ENCODE peak calls at places on chromosomes 11 and 22, in four cellular contexts. F, A, M and D are unnamed samples.
A peak's percentile ranks its signal among the peaks of the same experiment; 100 is the strongest.

GRCh38 chr11:12390687-12391110 is 13.3 kb downstream of the PARVA start:
- DNase-seq in A (no peak), M (peak; percentile 45), F (no peak), D (peak; percentile 39)

GRCh38 chr11:93740802-93741093 is 547 bp downstream of the TAF1D start:
- DNase-seq in F (peak; percentile 34), M (peak; percentile 31), A (peak; percentile 65), D (peak; percentile 70)

GRCh38 chr22:37906364-37907008 is 389 bp downstream of the MICALL1 start:
- DNase-seq in A (no peak), M (no peak), F (no peak), D (no peak)

GRCh38 chr22:29340566-29340965 is 25.1 kb upstream of the RASL10A start:
- DNase-seq in F (no peak), A (no peak), M (no peak), D (no peak)

GRCh38 chr11:127564803-127565202 is 564.2 kb upstream of the KIRREL3 start:
- DNase-seq in M (peak; percentile 83), A (peak; percentile 45), F (no peak), D (no peak)

GRCh38 chr11:73787051-73787642 is 527 bp upstream of the MRPL48 start:
- DNase-seq in A (no peak), F (no peak), M (no peak), D (no peak)

GRCh38 chr11:124736738-124737137 is 3.0 kb upstream of the NRGN start:
- DNase-seq in F (no peak), M (no peak), A (no peak), D (no peak)

GRCh38 chr11:82720267-82720666 is 13.4 kb downstream of the FAM181B start:
- DNase-seq in A (no peak), F (no peak), M (no peak), D (no peak)

GRCh38 chr11:84857746-84858145 is 769.4 kb downstream of the DLG2 start:
- DNase-seq in M (no peak), F (no peak), A (no peak), D (no peak)

GRCh38 chr11:1301220-1302000 is 8.0 kb downstream of the TOLLIP start:
- DNase-seq in M (no peak), F (no peak), A (peak; percentile 30), D (peak; percentile 40)

GRCh38 chr11:133801356-133801755 is 44.0 kb downstream of the SPATA19 start:
- DNase-seq in F (no peak), A (no peak), M (no peak), D (no peak)

GRCh38 chr11:31240340-31240904 is 129.1 kb downstream of the DCDC1 start:
- DNase-seq in A (peak; percentile 65), F (no peak), M (peak; percentile 16), D (no peak)

GRCh38 chr11:71251159-71251721 is 1.1 kb downstream of the SHANK2 start:
- DNase-seq in M (no peak), F (no peak), A (no peak), D (peak; percentile 91)

GRCh38 chr22:26016916-26017315 is 152.3 kb upstream of the SEZ6L start:
- DNase-seq in A (no peak), M (no peak), F (no peak), D (no peak)

GRCh38 chr11:128862913-128863660 is 4.0 kb downstream of the KCNJ1 start:
- DNase-seq in F (peak; percentile 51), M (peak; percentile 61), A (no peak), D (no peak)

GRCh38 chr11:65316311-65316978 is 1.8 kb downstream of the CDC42EP2 start:
- DNase-seq in A (peak; percentile 60), F (peak; percentile 97), M (peak; percentile 83), D (peak; percentile 41)

GRCh38 chr11:126548576-126549272 is 193.2 kb downstream of the ST3GAL4 start:
- DNase-seq in A (no peak), F (no peak), M (no peak), D (no peak)

GRCh38 chr11:119107538-119108150 is 500 bp downstream of the C2CD2L start:
- DNase-seq in A (peak; percentile 66), F (no peak), M (no peak), D (peak; percentile 75)

GRCh38 chr22:32080904-32081303 is 37.8 kb downstream of the SLC5A1 start:
- DNase-seq in M (peak; percentile 27), F (peak; percentile 22), A (peak; percentile 77), D (no peak)

GRCh38 chr22:44396727-44397722 is 84.3 kb upstream of the SHISAL1 start:
- DNase-seq in M (no peak), A (no peak), F (no peak), D (no peak)

GRCh38 chr11:7514099-7514725 is 413 bp downstream of the PPFIBP2 start:
- DNase-seq in F (no peak), A (no peak), M (no peak), D (no peak)

GRCh38 chr11:70314730-70315129 is 44.2 kb downstream of the PPFIA1 start:
- DNase-seq in M (no peak), A (no peak), F (no peak), D (no peak)

GRCh38 chr11:67376873-67377808 is 3.7 kb upstream of the CLCF1 start:
- DNase-seq in F (no peak), A (peak; percentile 39), M (no peak), D (no peak)

GRCh38 chr11:122229078-122229477 is 113.1 kb upstream of the BLID start:
- DNase-seq in F (peak; percentile 60), M (peak; percentile 76), A (no peak), D (no peak)

GRCh38 chr11:121961228-121961860 is 154.7 kb downstream of the BLID start:
- DNase-seq in F (no peak), A (no peak), M (no peak), D (no peak)

GRCh38 chr22:41445171-41446056 is 1.2 kb downstream of the TOB2 start:
- DNase-seq in F (no peak), M (no peak), A (peak; percentile 85), D (peak; percentile 49)

GRCh38 chr11:128462802-128463385 is 124.5 kb downstream of the ETS1 start:
- DNase-seq in F (no peak), M (no peak), A (peak; percentile 70), D (no peak)

GRCh38 chr11:78905756-78906155 is 331.1 kb upstream of the NARS2 start:
- DNase-seq in M (no peak), F (no peak), A (no peak), D (no peak)

GRCh38 chr22:22520020-22520656 is at the start of gene ZNF280A:
- DNase-seq in F (peak; percentile 7), A (peak; percentile 55), M (no peak), D (no peak)
- TF ChIP-seq CTCF in F (no peak), A (peak; percentile 35), M (no peak), D (no peak)

DNA sequence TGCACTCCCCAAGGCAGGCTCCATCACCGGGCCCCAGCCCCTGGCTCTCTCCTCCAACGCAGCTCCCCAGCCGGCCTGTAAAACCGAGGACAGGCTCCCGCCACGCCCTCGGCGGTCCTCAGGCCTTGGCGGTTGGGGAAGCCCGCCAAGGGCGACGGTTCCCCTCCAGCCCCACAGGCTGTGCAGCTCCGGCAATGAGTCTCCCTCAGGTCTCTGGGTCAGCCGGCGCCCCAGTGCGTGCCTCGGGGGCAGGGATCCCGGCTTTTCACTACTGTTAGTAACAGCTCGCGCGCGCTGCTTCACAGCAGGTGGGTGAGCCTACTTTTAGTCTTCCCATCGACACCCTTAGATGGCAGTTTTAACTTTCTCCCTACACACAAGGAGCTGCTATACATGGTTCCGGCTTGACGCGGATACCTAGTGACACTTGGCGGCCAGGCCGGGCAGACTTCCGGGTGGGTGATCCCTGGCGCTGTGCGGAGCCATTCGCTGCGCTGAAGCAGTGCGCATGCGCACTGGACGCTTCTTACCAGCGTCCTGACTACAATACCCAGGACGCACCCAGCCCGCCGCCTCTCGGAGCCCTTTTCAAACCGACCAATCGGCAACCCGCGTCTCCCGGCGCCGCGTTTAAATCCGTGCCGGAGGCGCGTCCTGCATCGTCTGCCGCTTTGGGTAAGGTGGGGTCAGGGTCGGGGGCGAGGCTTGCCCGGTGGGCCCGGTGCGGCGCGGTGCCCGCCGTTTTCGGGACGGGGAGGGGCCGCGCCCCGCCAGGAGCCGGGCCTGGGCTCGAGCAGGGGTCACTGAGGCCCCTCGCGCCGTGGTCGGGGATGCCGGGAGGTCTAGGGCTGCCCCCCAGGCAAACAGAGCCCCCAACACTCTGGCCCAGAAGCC is at the start of gene GTSE1:
- DNase-seq in A (peak; percentile 99), F (peak; percentile 97), M (peak; percentile 85), D (peak; percentile 98)
- TF ChIP-seq CTCF in A (peak; percentile 26), F (no peak), M (no peak), D (no peak)

GRCh38 chr11:102325088-102325487 is 7.8 kb downstream of the BIRC3 start:
- DNase-seq in A (no peak), F (no peak), M (no peak), D (no peak)
- TF ChIP-seq CTCF in A (peak; percentile 52), F (no peak), M (no peak), D (no peak)

GRCh38 chr11:15770798-15771414 is 585.4 kb downstream of the SOX6 start:
- DNase-seq in M (peak; percentile 8), F (no peak), A (peak; percentile 92), D (no peak)
- TF ChIP-seq CTCF in M (peak; percentile 65), F (peak; percentile 51), A (peak; percentile 86), D (peak; percentile 20)